ENCODE peak calls at places on chromosomes 5 and 9, in five cellular contexts. One of them, this sample, is unnamed.
A peak's percentile ranks its signal among the peaks of the same experiment; 100 is the strongest.

GRCh38 chr5:369151-369939 is 47.8 kb downstream of the AHRR start:
- DNase-seq in CD4-positive, alpha-beta T cell: no peak
- DNase-seq in ACHN: no peak
- DNase-seq in EL: peak; percentile 62
- DNase-seq in NCI-H1092 treated with DMSO at 0.1 percent for 48 hours: no peak
- DNase-seq in this sample: no peak

GRCh38 chr9:119078015-119078414 is 291.2 kb downstream of the BRINP1 start:
- DNase-seq in CD4-positive, alpha-beta T cell: no peak
- DNase-seq in ACHN: no peak
- DNase-seq in EL: no peak
- DNase-seq in NCI-H1092 treated with DMSO at 0.1 percent for 48 hours: peak; percentile 21
- DNase-seq in this sample: no peak

GRCh38 chr5:9626955-9627354 is 3.2 kb downstream of the TAS2R1 start:
- DNase-seq in CD4-positive, alpha-beta T cell: no peak
- DNase-seq in EL: no peak
- DNase-seq in ACHN: no peak
- DNase-seq in NCI-H1092 treated with DMSO at 0.1 percent for 48 hours: no peak
- DNase-seq in this sample: no peak

GRCh38 chr5:122458278-122458872 is 146.3 kb downstream of the SNCAIP start:
- DNase-seq in ACHN: peak; percentile 23
- DNase-seq in NCI-H1092 treated with DMSO at 0.1 percent for 48 hours: no peak
- DNase-seq in EL: peak; percentile 22
- DNase-seq in CD4-positive, alpha-beta T cell: no peak
- DNase-seq in this sample: peak; percentile 56

GRCh38 chr5:158074992-158075769 is 216.2 kb upstream of the CLINT1 start:
- DNase-seq in ACHN: peak; percentile 44
- DNase-seq in NCI-H1092 treated with DMSO at 0.1 percent for 48 hours: peak; percentile 56
- DNase-seq in CD4-positive, alpha-beta T cell: peak; percentile 11
- DNase-seq in EL: peak; percentile 68
- DNase-seq in this sample: peak; percentile 54

GRCh38 chr5:8417316-8418048 is 548.5 kb downstream of the MTRR start:
- DNase-seq in CD4-positive, alpha-beta T cell: no peak
- DNase-seq in NCI-H1092 treated with DMSO at 0.1 percent for 48 hours: no peak
- DNase-seq in EL: no peak
- DNase-seq in ACHN: no peak
- DNase-seq in this sample: no peak

GRCh38 chr9:6876195-6876594 is 118.4 kb downstream of the KDM4C start:
- DNase-seq in ACHN: no peak
- DNase-seq in NCI-H1092 treated with DMSO at 0.1 percent for 48 hours: no peak
- DNase-seq in CD4-positive, alpha-beta T cell: no peak
- DNase-seq in EL: no peak
- DNase-seq in this sample: no peak

GRCh38 chr9:126556560-126557250 is 57.0 kb upstream of the LMX1B start:
- DNase-seq in CD4-positive, alpha-beta T cell: no peak
- DNase-seq in EL: no peak
- DNase-seq in NCI-H1092 treated with DMSO at 0.1 percent for 48 hours: no peak
- DNase-seq in ACHN: no peak
- DNase-seq in this sample: no peak

GRCh38 chr9:136618578-136619547 is 43.9 kb upstream of the EGFL7 start:
- DNase-seq in EL: no peak
- DNase-seq in CD4-positive, alpha-beta T cell: no peak
- DNase-seq in ACHN: no peak
- DNase-seq in NCI-H1092 treated with DMSO at 0.1 percent for 48 hours: no peak
- DNase-seq in this sample: no peak

GRCh38 chr9:100774962-100775361 is 197.1 kb downstream of the CAVIN4 start:
- DNase-seq in NCI-H1092 treated with DMSO at 0.1 percent for 48 hours: no peak
- DNase-seq in EL: no peak
- DNase-seq in ACHN: no peak
- DNase-seq in CD4-positive, alpha-beta T cell: no peak
- DNase-seq in this sample: no peak

This sample was measured in RKO.